ENCODE peak calls at places on chromosomes 16 and 17, in ten cellular contexts. One of them, this sample, is unnamed.
A peak's percentile ranks its signal among the peaks of the same experiment; 100 is the strongest.

GRCh38 chr17:867896-868489 is 85.8 kb downstream of the MRM3 start:
- DNase-seq in psoas muscle: no peak
- DNase-seq in uterus: no peak
- DNase-seq in cardiac muscle cell: no peak
- DNase-seq in AG04450: no peak
- DNase-seq in tibial nerve: no peak
- DNase-seq in stomach: no peak
- DNase-seq in lower lobe of right lung: no peak
- DNase-seq in fibroblast of lung: no peak
- DNase-seq in GM12878: no peak
- DNase-seq in this sample: no peak

GRCh38 chr16:78249056-78249455 is 149.6 kb downstream of the WWOX start:
- DNase-seq in tibial nerve: no peak
- DNase-seq in uterus: no peak
- DNase-seq in cardiac muscle cell: peak; percentile 53
- DNase-seq in psoas muscle: no peak
- DNase-seq in stomach: peak; percentile 85
- DNase-seq in AG04450: no peak
- DNase-seq in fibroblast of lung: no peak
- DNase-seq in GM12878: no peak
- DNase-seq in lower lobe of right lung: peak; percentile 70
- DNase-seq in this sample: no peak

GRCh38 chr17:77865109-77865611 is 93.3 kb upstream of the TNRC6C start:
- DNase-seq in psoas muscle: no peak
- DNase-seq in fibroblast of lung: no peak
- DNase-seq in cardiac muscle cell: no peak
- DNase-seq in stomach: no peak
- DNase-seq in GM12878: no peak
- DNase-seq in AG04450: no peak
- DNase-seq in tibial nerve: no peak
- DNase-seq in uterus: no peak
- DNase-seq in lower lobe of right lung: peak; percentile 30
- DNase-seq in this sample: peak; percentile 72

GRCh38 chr17:82384730-82385429 is 13.3 kb downstream of the UTS2R start:
- DNase-seq in tibial nerve: peak; percentile 48
- DNase-seq in cardiac muscle cell: no peak
- DNase-seq in psoas muscle: peak; percentile 75
- DNase-seq in lower lobe of right lung: peak; percentile 69
- DNase-seq in AG04450: no peak
- DNase-seq in fibroblast of lung: peak; percentile 23
- DNase-seq in GM12878: no peak
- DNase-seq in uterus: no peak
- DNase-seq in stomach: peak; percentile 85
- DNase-seq in this sample: no peak

GRCh38 chr16:30875881-30876791 is 17.7 kb downstream of the BCL7C start:
- DNase-seq in lower lobe of right lung: no peak
- DNase-seq in AG04450: no peak
- DNase-seq in psoas muscle: no peak
- DNase-seq in tibial nerve: no peak
- DNase-seq in stomach: no peak
- DNase-seq in fibroblast of lung: no peak
- DNase-seq in cardiac muscle cell: peak; percentile 18
- DNase-seq in uterus: no peak
- DNase-seq in GM12878: peak; percentile 67
- DNase-seq in this sample: no peak

GRCh38 chr17:64133546-64134215 is 3.7 kb upstream of the ERN1 start:
- DNase-seq in GM12878: no peak
- DNase-seq in psoas muscle: no peak
- DNase-seq in cardiac muscle cell: peak; percentile 70
- DNase-seq in lower lobe of right lung: no peak
- DNase-seq in fibroblast of lung: peak; percentile 79
- DNase-seq in uterus: peak; percentile 44
- DNase-seq in stomach: no peak
- DNase-seq in tibial nerve: no peak
- DNase-seq in AG04450: no peak
- DNase-seq in this sample: peak; percentile 59

GRCh38 chr17:74878658-74879057 is 5.9 kb upstream of the FDXR start:
- DNase-seq in psoas muscle: no peak
- DNase-seq in GM12878: no peak
- DNase-seq in stomach: no peak
- DNase-seq in cardiac muscle cell: no peak
- DNase-seq in tibial nerve: no peak
- DNase-seq in lower lobe of right lung: no peak
- DNase-seq in fibroblast of lung: no peak
- DNase-seq in uterus: no peak
- DNase-seq in AG04450: no peak
- DNase-seq in this sample: no peak

GRCh38 chr16:7313170-7313569 is 19.5 kb upstream of the RBFOX1 start:
- DNase-seq in GM12878: no peak
- DNase-seq in cardiac muscle cell: peak; percentile 57
- DNase-seq in fibroblast of lung: no peak
- DNase-seq in lower lobe of right lung: no peak
- DNase-seq in uterus: no peak
- DNase-seq in tibial nerve: no peak
- DNase-seq in AG04450: no peak
- DNase-seq in psoas muscle: no peak
- DNase-seq in stomach: no peak
- DNase-seq in this sample: no peak

GRCh38 chr16:74268372-74268782 is 28.2 kb upstream of the PSMD7 start:
- DNase-seq in tibial nerve: no peak
- DNase-seq in cardiac muscle cell: no peak
- DNase-seq in GM12878: no peak
- DNase-seq in psoas muscle: no peak
- DNase-seq in lower lobe of right lung: no peak
- DNase-seq in stomach: no peak
- DNase-seq in uterus: no peak
- DNase-seq in fibroblast of lung: no peak
- DNase-seq in AG04450: no peak
- DNase-seq in this sample: no peak

GRCh38 chr16:10983175-10983558 is 38.8 kb downstream of the CLEC16A start:
- DNase-seq in stomach: peak; percentile 44
- DNase-seq in cardiac muscle cell: no peak
- DNase-seq in psoas muscle: no peak
- DNase-seq in AG04450: no peak
- DNase-seq in fibroblast of lung: no peak
- DNase-seq in lower lobe of right lung: no peak
- DNase-seq in uterus: no peak
- DNase-seq in GM12878: no peak
- DNase-seq in tibial nerve: no peak
- DNase-seq in this sample: no peak

GRCh38 chr17:27244481-27245223 is 49.3 kb upstream of the WSB1 start:
- DNase-seq in AG04450: peak; percentile 87
- DNase-seq in GM12878: no peak
- DNase-seq in uterus: peak; percentile 88
- DNase-seq in stomach: no peak
- DNase-seq in cardiac muscle cell: no peak
- DNase-seq in lower lobe of right lung: peak; percentile 80
- DNase-seq in fibroblast of lung: peak; percentile 99
- DNase-seq in psoas muscle: peak; percentile 72
- DNase-seq in tibial nerve: peak; percentile 41
- DNase-seq in this sample: peak; percentile 87

GRCh38 chr17:48546187-48546923 is 1.4 kb upstream of the HOXB2 start:
- DNase-seq in cardiac muscle cell: peak; percentile 86
- DNase-seq in lower lobe of right lung: no peak
- DNase-seq in AG04450: no peak
- DNase-seq in stomach: no peak
- DNase-seq in GM12878: no peak
- DNase-seq in uterus: no peak
- DNase-seq in tibial nerve: no peak
- DNase-seq in fibroblast of lung: peak; percentile 83
- DNase-seq in psoas muscle: no peak
- DNase-seq in this sample: no peak

GRCh38 chr17:79844869-79845600 is 5.8 kb upstream of the CBX4 start:
- DNase-seq in lower lobe of right lung: peak; percentile 62
- DNase-seq in fibroblast of lung: no peak
- DNase-seq in cardiac muscle cell: peak; percentile 73
- DNase-seq in psoas muscle: peak; percentile 59
- DNase-seq in stomach: peak; percentile 60
- DNase-seq in GM12878: no peak
- DNase-seq in AG04450: no peak
- DNase-seq in uterus: no peak
- DNase-seq in tibial nerve: no peak
- DNase-seq in this sample: no peak

GRCh38 chr16:79415983-79416641 is 184.4 kb downstream of the MAF start:
- DNase-seq in psoas muscle: no peak
- DNase-seq in tibial nerve: no peak
- DNase-seq in stomach: no peak
- DNase-seq in cardiac muscle cell: no peak
- DNase-seq in AG04450: no peak
- DNase-seq in GM12878: no peak
- DNase-seq in fibroblast of lung: no peak
- DNase-seq in lower lobe of right lung: no peak
- DNase-seq in uterus: no peak
- DNase-seq in this sample: no peak
- H3K4me3 ChIP-seq in psoas muscle: no peak overlapping the region
- H3K4me3 ChIP-seq in tibial nerve: no peak overlapping the region
- H3K4me3 ChIP-seq in stomach: no peak overlapping the region
- H3K4me3 ChIP-seq in cardiac muscle cell: no peak overlapping the region
- H3K4me3 ChIP-seq in AG04450: no peak overlapping the region
- H3K4me3 ChIP-seq in GM12878: no peak overlapping the region
- H3K4me3 ChIP-seq in fibroblast of lung: no peak overlapping the region
- H3K4me3 ChIP-seq in lower lobe of right lung: no peak overlapping the region
- H3K4me3 ChIP-seq in uterus: no peak overlapping the region
- H3K4me3 ChIP-seq in this sample: no peak overlapping the region

GRCh38 chr16:88941051-88941932 is 35.7 kb downstream of the CBFA2T3 start:
- DNase-seq in lower lobe of right lung: no peak
- DNase-seq in tibial nerve: no peak
- DNase-seq in fibroblast of lung: no peak
- DNase-seq in uterus: no peak
- DNase-seq in AG04450: no peak
- DNase-seq in stomach: peak; percentile 41
- DNase-seq in GM12878: no peak
- DNase-seq in cardiac muscle cell: peak; percentile 77
- DNase-seq in psoas muscle: peak; percentile 14
- DNase-seq in this sample: no peak

GRCh38 chr16:88940196-88941050 is 36.6 kb downstream of the CBFA2T3 start:
- DNase-seq in uterus: no peak
- DNase-seq in lower lobe of right lung: no peak
- DNase-seq in cardiac muscle cell: peak; percentile 15
- DNase-seq in tibial nerve: no peak
- DNase-seq in psoas muscle: no peak
- DNase-seq in stomach: no peak
- DNase-seq in AG04450: no peak
- DNase-seq in fibroblast of lung: no peak
- DNase-seq in GM12878: no peak
- DNase-seq in this sample: no peak

GRCh38 chr16:88938119-88938932 is 38.7 kb downstream of the CBFA2T3 start:
- DNase-seq in cardiac muscle cell: no peak
- DNase-seq in lower lobe of right lung: no peak
- DNase-seq in fibroblast of lung: no peak
- DNase-seq in uterus: no peak
- DNase-seq in AG04450: no peak
- DNase-seq in psoas muscle: peak; percentile 21
- DNase-seq in GM12878: no peak
- DNase-seq in tibial nerve: no peak
- DNase-seq in stomach: no peak
- DNase-seq in this sample: no peak

GRCh38 chr16:88938933-88939813 is 37.8 kb downstream of the CBFA2T3 start:
- DNase-seq in fibroblast of lung: no peak
- DNase-seq in tibial nerve: no peak
- DNase-seq in psoas muscle: peak; percentile 26
- DNase-seq in stomach: no peak
- DNase-seq in cardiac muscle cell: no peak
- DNase-seq in uterus: no peak
- DNase-seq in AG04450: no peak
- DNase-seq in lower lobe of right lung: no peak
- DNase-seq in GM12878: no peak
- DNase-seq in this sample: no peak

GRCh38 chr16:88939814-88940195 is 37.2 kb downstream of the CBFA2T3 start:
- DNase-seq in GM12878: no peak
- DNase-seq in tibial nerve: no peak
- DNase-seq in uterus: no peak
- DNase-seq in stomach: no peak
- DNase-seq in lower lobe of right lung: peak; percentile 74
- DNase-seq in AG04450: no peak
- DNase-seq in psoas muscle: no peak
- DNase-seq in cardiac muscle cell: no peak
- DNase-seq in fibroblast of lung: no peak
- DNase-seq in this sample: no peak
- H3K27me3 ChIP-seq in GM12878: no peaks in the 10 kb centered on the region
- H3K27me3 ChIP-seq in tibial nerve: no peaks in the 10 kb centered on the region
- H3K27me3 ChIP-seq in uterus: no peaks in the 10 kb centered on the region
- H3K27me3 ChIP-seq in stomach: peaks cover 99% of the 10 kb centered on the region
- H3K27me3 ChIP-seq in lower lobe of right lung: peaks cover 31% of the 10 kb centered on the region
- H3K27me3 ChIP-seq in AG04450: peaks cover 64% of the 10 kb centered on the region
- H3K27me3 ChIP-seq in psoas muscle: peaks cover 5% of the 10 kb centered on the region
- H3K27me3 ChIP-seq in cardiac muscle cell: peaks cover 47% of the 10 kb centered on the region
- H3K27me3 ChIP-seq in fibroblast of lung: peaks cover 55% of the 10 kb centered on the region
- H3K27me3 ChIP-seq in this sample: no peaks in the 10 kb centered on the region

DNA sequence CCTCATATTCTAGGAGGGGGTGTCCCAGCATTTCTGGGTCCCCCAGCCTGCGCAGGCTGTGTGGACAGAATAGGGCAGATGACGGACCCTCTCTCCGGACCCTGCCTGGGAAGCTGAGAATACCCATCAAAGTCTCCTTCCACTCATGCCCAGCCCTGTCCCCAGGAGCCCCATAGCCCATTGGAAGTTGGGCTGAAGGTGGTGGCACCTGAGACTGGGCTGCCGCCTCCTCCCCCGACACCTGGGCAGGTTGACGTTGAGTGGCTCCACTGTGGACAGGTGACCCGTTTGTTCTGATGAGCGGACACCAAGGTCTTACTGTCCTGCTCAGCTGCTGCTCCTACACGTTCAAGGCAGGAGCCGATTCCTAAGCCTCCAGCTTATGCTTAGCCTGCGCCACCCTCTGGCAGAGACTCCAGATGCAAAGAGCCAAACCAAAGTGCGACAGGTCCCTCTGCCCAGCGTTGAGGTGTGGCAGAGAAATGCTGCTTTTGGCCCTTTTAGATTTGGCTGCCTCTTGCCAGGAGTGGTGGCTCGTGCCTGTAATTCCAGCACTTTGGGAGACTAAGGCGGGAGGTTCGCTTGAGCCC is 11.6 kb downstream of the STH start:
- DNase-seq in cardiac muscle cell: no peak
- DNase-seq in GM12878: no peak
- DNase-seq in stomach: no peak
- DNase-seq in lower lobe of right lung: no peak
- DNase-seq in tibial nerve: no peak
- DNase-seq in uterus: no peak
- DNase-seq in AG04450: no peak
- DNase-seq in psoas muscle: no peak
- DNase-seq in fibroblast of lung: no peak
- DNase-seq in this sample: no peak
- TF ChIP-seq CTCF in cardiac muscle cell: no peak
- TF ChIP-seq CTCF in GM12878: no peak
- TF ChIP-seq CTCF in stomach: no peak
- TF ChIP-seq CTCF in lower lobe of right lung: no peak
- TF ChIP-seq CTCF in tibial nerve: no peak
- TF ChIP-seq CTCF in uterus: no peak
- TF ChIP-seq CTCF in AG04450: peak; percentile 14
- TF ChIP-seq CTCF in psoas muscle: no peak
- TF ChIP-seq CTCF in fibroblast of lung: no peak
- TF ChIP-seq CTCF in this sample: no peak

DNA sequence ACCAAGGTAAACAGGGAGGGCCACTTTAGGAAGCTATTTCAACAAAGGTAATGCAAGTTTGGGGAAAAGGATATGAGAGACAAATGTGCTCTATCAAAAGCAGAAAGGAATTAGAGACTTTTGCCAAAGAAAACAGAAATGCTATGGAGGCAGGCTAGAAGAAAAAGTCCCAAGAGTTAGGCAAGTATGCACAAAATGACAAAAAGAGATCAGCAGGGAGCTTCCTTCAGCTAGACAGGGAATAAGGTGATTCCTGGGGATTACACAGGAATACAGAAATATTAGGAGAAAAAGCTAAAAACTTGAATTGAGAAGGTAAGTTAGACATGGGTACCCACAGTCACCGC is 2.4 kb downstream of the FXR2 start:
- DNase-seq in stomach: no peak
- DNase-seq in AG04450: no peak
- DNase-seq in cardiac muscle cell: no peak
- DNase-seq in uterus: no peak
- DNase-seq in GM12878: no peak
- DNase-seq in lower lobe of right lung: no peak
- DNase-seq in psoas muscle: no peak
- DNase-seq in tibial nerve: no peak
- DNase-seq in fibroblast of lung: no peak
- DNase-seq in this sample: no peak
- H3K4me3 ChIP-seq in stomach: no peak overlapping the region
- H3K4me3 ChIP-seq in AG04450: peak overlapping the region; percentile 33
- H3K4me3 ChIP-seq in cardiac muscle cell: no peak overlapping the region
- H3K4me3 ChIP-seq in uterus: no peak overlapping the region
- H3K4me3 ChIP-seq in GM12878: peak overlapping the region; percentile 40
- H3K4me3 ChIP-seq in lower lobe of right lung: no peak overlapping the region
- H3K4me3 ChIP-seq in psoas muscle: peak overlapping the region; percentile 94
- H3K4me3 ChIP-seq in tibial nerve: no peak overlapping the region
- H3K4me3 ChIP-seq in fibroblast of lung: no peak overlapping the region
- H3K4me3 ChIP-seq in this sample: no peak overlapping the region